ENCODE peak calls at places on chromosomes 16 and 17, in eight cellular contexts. B is GM23338, P is psoas muscle, F is adrenal gland, E is prostate gland, V is PC-3, O is neural progenitor cell, G is right atrium auricular region. A is an unnamed sample. For H3K36me3, the result is how much of the 10 kb centered on the place peaks cover.

GRCh38 chr17:73494955-73495349 is 149.3 kb downstream of the SDK2 start:
- DNase-seq in B (no peak), P (no peak), F (no peak), E (no peak), V (no peak), O (no peak), G (no peak), A (no peak)

GRCh38 chr17:36849871-36850348 is 87.4 kb upstream of the LHX1 start:
- DNase-seq in B (no peak), P (no peak), F (no peak), E (no peak), V (peak), O (peak), G (no peak), A (no peak)

GRCh38 chr16:86697715-86698114 is 119.4 kb downstream of the FOXL1 start:
- DNase-seq in B (no peak), P (no peak), F (no peak), E (no peak), V (no peak), O (no peak), G (no peak), A (no peak)

GRCh38 chr16:23362460-23363317 is 60.6 kb downstream of the SCNN1B start:
- DNase-seq in B (no peak), P (no peak), F (no peak), E (peak), V (peak), O (no peak), G (no peak), A (peak)

GRCh38 chr16:29290631-29291247 is 115.8 kb downstream of the NPIPB11 start:
- DNase-seq in B (peak), P (peak), F (peak), E (peak), V (peak), O (peak), G (peak), A (peak)

GRCh38 chr17:44916781-44917241 is 1.5 kb upstream of the GFAP start:
- DNase-seq in B (no peak), P (no peak), F (peak), E (peak), V (peak), O (no peak), G (no peak), A (peak)

GRCh38 chr17:73142763-73143395 is 21.9 kb upstream of the SSTR2 start:
- DNase-seq in B (no peak), P (no peak), F (no peak), E (no peak), V (peak), O (no peak), G (no peak), A (no peak)

GRCh38 chr16:55021595-55022475 is 91.2 kb downstream of the IRX5 start:
- DNase-seq in B (peak), P (no peak), F (no peak), E (no peak), V (peak), O (peak), G (no peak), A (no peak)

GRCh38 chr17:17108681-17109049 is 66.4 kb downstream of the MPRIP start:
- DNase-seq in B (peak), P (peak), F (peak), E (peak), V (no peak), O (no peak), G (no peak), A (no peak)

GRCh38 chr17:40191237-40192208 is 14.3 kb downstream of the RAPGEFL1 start:
- DNase-seq in B (peak), P (peak), F (peak), E (peak), V (peak), O (peak), G (peak), A (peak)

GRCh38 chr16:85354623-85355514 is 242.6 kb upstream of the CIBAR2 start:
- DNase-seq in B (no peak), P (no peak), F (peak), E (no peak), V (peak), O (no peak), G (no peak), A (no peak)

GRCh38 chr16:8677481-8677880 is 3.1 kb downstream of the ABAT start:
- DNase-seq in B (no peak), P (no peak), F (no peak), E (no peak), V (peak), O (no peak), G (no peak), A (no peak)

GRCh38 chr16:75070055-75070841 is 46.3 kb downstream of the LDHD start:
- DNase-seq in B (no peak), P (peak), F (no peak), E (no peak), V (peak), O (no peak), G (no peak), A (peak)

GRCh38 chr16:2712546-2712945 is 7.5 kb downstream of the PRSS27 start:
- DNase-seq in B (no peak), P (no peak), F (no peak), E (no peak), V (no peak), O (no peak), G (no peak), A (no peak)
- TF ChIP-seq CTCF in B (no peak), P (no peak), F (no peak), E (no peak), V (no peak), O (no peak), G (no peak), A (no peak)

GRCh38 chr17:4887581-4887980 is 11.8 kb upstream of the C17orf107 start:
- DNase-seq in B (no peak), P (no peak), F (no peak), E (no peak), V (no peak), O (no peak), G (no peak), A (no peak)
- H3K36me3 ChIP-seq in B (under half), P (half or more), F (under half), E (under half), V (under half), O (under half), G (half or more), A (under half)

DNA sequence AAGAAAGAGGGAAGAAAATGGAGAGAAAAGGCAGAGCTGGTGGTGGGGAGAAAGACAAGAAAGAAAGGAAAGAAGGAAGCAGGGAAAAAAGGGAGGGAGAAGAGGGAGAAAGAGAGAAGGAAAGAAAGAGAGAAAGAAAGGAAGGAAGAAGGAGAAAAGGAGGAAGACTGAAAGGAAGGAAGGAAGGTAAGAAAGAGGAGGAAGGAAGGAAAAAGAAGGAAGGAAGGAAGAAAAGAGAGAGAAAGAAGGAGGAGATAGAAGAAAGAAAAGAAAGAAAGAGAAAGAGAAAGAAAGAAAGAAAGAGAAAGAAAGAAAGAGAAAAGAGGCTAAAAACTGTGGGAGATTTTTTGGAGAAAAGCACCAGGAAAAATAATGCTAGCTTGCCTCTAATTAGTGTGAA is 561.4 kb upstream of the GOT2 start:
- DNase-seq in B (no peak), P (no peak), F (no peak), E (no peak), V (no peak), O (no peak), G (no peak), A (no peak)
- TF ChIP-seq CTCF in B (no peak), P (no peak), F (no peak), E (no peak), V (no peak), O (no peak), G (no peak), A (no peak)

GRCh38 chr17:50875074-50875473 is 8.9 kb upstream of the TOB1 start:
- DNase-seq in B (no peak), P (no peak), F (no peak), E (no peak), V (no peak), O (no peak), G (no peak), A (no peak)
- H3K36me3 ChIP-seq in B (under half), P (under half), F (under half), E (under half), V (under half), O (under half), G (under half), A (under half)

GRCh38 chr16:56985288-56985961 is 3.9 kb upstream of the NLRC5 start:
- DNase-seq in B (no peak), P (peak), F (peak), E (no peak), V (peak), O (no peak), G (peak), A (peak)

GRCh38 chr16:56987692-56988091 is 1.7 kb upstream of the NLRC5 start:
- DNase-seq in B (no peak), P (no peak), F (no peak), E (no peak), V (no peak), O (no peak), G (no peak), A (no peak)

GRCh38 chr16:56984639-56985038 is 4.7 kb upstream of the NLRC5 start:
- DNase-seq in B (no peak), P (no peak), F (no peak), E (no peak), V (no peak), O (no peak), G (no peak), A (no peak)

GRCh38 chr16:56985962-56986360 is 3.4 kb upstream of the NLRC5 start:
- DNase-seq in B (no peak), P (no peak), F (no peak), E (no peak), V (no peak), O (no peak), G (no peak), A (no peak)

GRCh38 chr16:56986361-56986760 is 3.0 kb upstream of the NLRC5 start:
- DNase-seq in B (no peak), P (peak), F (no peak), E (no peak), V (no peak), O (no peak), G (no peak), A (no peak)
- TF ChIP-seq CTCF in B (no peak), P (no peak), F (no peak), E (no peak), V (no peak), O (no peak), G (no peak), A (no peak)

DNA sequence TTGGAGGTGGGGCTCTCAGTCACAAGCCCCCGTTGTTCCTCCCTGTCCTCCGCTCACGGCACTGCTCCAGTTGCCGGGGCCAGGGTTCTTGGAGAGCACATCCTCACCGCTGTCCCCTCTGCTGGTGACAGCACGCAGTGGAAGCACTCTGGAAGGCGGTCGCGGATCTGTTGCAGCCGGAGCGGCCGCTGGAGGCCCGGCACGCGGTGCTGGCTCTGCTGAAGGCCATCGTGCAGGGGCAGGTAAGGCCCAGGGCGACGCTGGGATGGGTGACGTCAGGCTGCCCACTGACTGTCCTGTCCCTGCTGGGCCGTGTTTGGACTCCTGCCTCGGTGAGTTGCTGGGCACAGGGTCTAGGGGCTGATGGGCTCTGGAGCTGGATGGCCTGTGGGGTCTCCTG is 5.4 kb downstream of the TSC2 start:
- DNase-seq in B (no peak), P (no peak), F (no peak), E (no peak), V (no peak), O (no peak), G (no peak), A (no peak)
- H3K36me3 ChIP-seq in B (under half), P (half or more), F (under half), E (under half), V (under half), O (under half), G (under half), A (under half)

GRCh38 chr16:3149630-3150345 is 15.0 kb downstream of the ZNF213 start:
- DNase-seq in B (peak), P (peak), F (peak), E (peak), V (peak), O (peak), G (peak), A (no peak)
- TF ChIP-seq CTCF in B (peak), P (peak), F (no peak), E (peak), V (peak), O (peak), G (peak), A (peak)

GRCh38 chr17:13005530-13005929 is 12.3 kb downstream of the ELAC2 start:
- DNase-seq in B (no peak), P (no peak), F (no peak), E (no peak), V (no peak), O (no peak), G (no peak), A (no peak)

GRCh38 chr17:13004336-13004735 is 13.5 kb downstream of the ELAC2 start:
- DNase-seq in B (no peak), P (no peak), F (no peak), E (no peak), V (peak), O (no peak), G (no peak), A (no peak)

GRCh38 chr17:13003927-13004326 is 13.9 kb downstream of the ELAC2 start:
- DNase-seq in B (no peak), P (no peak), F (no peak), E (no peak), V (no peak), O (no peak), G (no peak), A (no peak)

GRCh38 chr17:13010959-13011358 is 6.9 kb downstream of the ELAC2 start:
- DNase-seq in B (no peak), P (no peak), F (no peak), E (no peak), V (no peak), O (no peak), G (no peak), A (no peak)

GRCh38 chr17:13008461-13008860 is 9.4 kb downstream of the ELAC2 start:
- DNase-seq in B (no peak), P (no peak), F (no peak), E (no peak), V (no peak), O (no peak), G (no peak), A (no peak)
- H3K36me3 ChIP-seq in B (half or more), P (half or more), F (under half), E (under half), V (half or more), O (under half), G (half or more), A (half or more)

GRCh38 chr17:75896360-75897075 is at the start of gene TRIM65:
- DNase-seq in B (peak), P (peak), F (peak), E (peak), V (peak), O (peak), G (peak), A (peak)
- TF ChIP-seq CTCF in B (no peak), P (peak), F (no peak), E (peak), V (peak), O (peak), G (peak), A (peak)

DNA sequence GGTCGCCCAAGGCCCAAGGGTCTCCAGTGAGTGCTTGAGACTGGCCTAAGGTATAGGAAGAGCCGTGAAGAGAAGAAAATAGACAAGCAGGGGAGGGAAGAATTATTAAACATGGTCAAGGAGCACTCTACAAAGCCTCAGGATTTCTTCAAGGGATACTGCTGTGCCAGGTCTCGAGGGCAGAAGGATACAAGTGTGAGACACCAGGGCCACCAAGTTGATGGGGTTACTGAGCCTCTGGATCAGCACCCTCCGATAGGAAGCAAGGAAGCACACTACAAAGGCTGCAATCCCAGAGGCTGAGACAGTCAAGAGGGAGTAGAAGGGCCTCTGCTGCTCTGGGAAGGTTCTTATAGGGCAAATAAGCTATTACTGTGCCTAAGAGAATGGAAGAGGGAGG is 6.5 kb downstream of the SUPT4H1 start:
- DNase-seq in B (no peak), P (no peak), F (no peak), E (no peak), V (no peak), O (no peak), G (no peak), A (no peak)
- H3K36me3 ChIP-seq in B (under half), P (half or more), F (under half), E (under half), V (half or more), O (under half), G (half or more), A (half or more)